ENCODE peak calls at places on chromosomes 12 and 14, in eight cellular contexts. B is EL, K is Panc1, V is B cell, S is BJ, W is D341Med, F is fibroblast of the aortic adventitia, C is Kasumi-1. H is an unnamed sample.
A peak's percentile ranks its signal among the peaks of the same experiment; 100 is the strongest.

GRCh38 chr12:122860052-122860853 is 25.0 kb downstream of the HIP1R start:
- DNase-seq in B (peak; percentile 75), K (peak; percentile 47), V (peak; percentile 87), S (no peak), W (peak; percentile 89), F (peak; percentile 82), C (peak; percentile 54), H (peak; percentile 97)

GRCh38 chr14:74380172-74380571 is 31.9 kb downstream of the VRTN start:
- DNase-seq in B (no peak), K (no peak), V (no peak), S (no peak), W (no peak), F (no peak), C (no peak), H (no peak)

GRCh38 chr12:131894981-131895639 is 688 bp downstream of the ULK1 start:
- DNase-seq in B (no peak), K (no peak), V (peak; percentile 63), S (no peak), W (peak; percentile 50), F (no peak), C (no peak), H (peak; percentile 39)

GRCh38 chr14:105805701-105806100 is 279.3 kb downstream of the TMEM121 start:
- DNase-seq in B (no peak), K (no peak), V (no peak), S (no peak), W (no peak), F (no peak), C (no peak), H (no peak)

GRCh38 chr14:68814376-68815287 is 21.8 kb upstream of the ZFP36L1 start:
- DNase-seq in B (peak; percentile 69), K (no peak), V (peak; percentile 83), S (no peak), W (no peak), F (peak; percentile 67), C (peak; percentile 62), H (no peak)

GRCh38 chr12:80044694-80045046 is 54.7 kb upstream of the OTOGL start:
- DNase-seq in B (peak; percentile 91), K (no peak), V (no peak), S (peak; percentile 80), W (no peak), F (peak; percentile 92), C (no peak), H (no peak)

GRCh38 chr14:37559386-37559785 is 35.7 kb downstream of the FOXA1 start:
- DNase-seq in B (no peak), K (no peak), V (no peak), S (no peak), W (no peak), F (no peak), C (no peak), H (no peak)

GRCh38 chr12:99495797-99496196 is 151.8 kb upstream of the GARIN6 start:
- DNase-seq in B (no peak), K (no peak), V (no peak), S (no peak), W (no peak), F (no peak), C (no peak), H (no peak)

GRCh38 chr12:107356266-107356936 is 263.1 kb upstream of the CRY1 start:
- DNase-seq in B (peak; percentile 76), K (no peak), V (no peak), S (no peak), W (no peak), F (peak; percentile 93), C (no peak), H (no peak)

GRCh38 chr12:116143883-116144266 is 133.6 kb downstream of the MED13L start:
- DNase-seq in B (peak; percentile 77), K (no peak), V (no peak), S (no peak), W (no peak), F (peak; percentile 65), C (no peak), H (no peak)

GRCh38 chr12:95117178-95117599 is 43.8 kb upstream of the NR2C1 start:
- DNase-seq in B (peak; percentile 76), K (no peak), V (peak; percentile 48), S (no peak), W (peak; percentile 61), F (peak; percentile 87), C (peak; percentile 80), H (peak; percentile 36)

GRCh38 chr12:122371475-122372045 is 50.9 kb downstream of the CLIP1 start:
- DNase-seq in B (no peak), K (no peak), V (no peak), S (no peak), W (no peak), F (no peak), C (no peak), H (no peak)

GRCh38 chr14:21068521-21069387 is 1.4 kb upstream of the ARHGEF40 start:
- DNase-seq in B (peak; percentile 67), K (no peak), V (peak; percentile 82), S (no peak), W (peak; percentile 80), F (peak; percentile 69), C (peak; percentile 76), H (no peak)

GRCh38 chr12:104975621-104976343 is 10.3 kb upstream of the NOPCHAP1 start:
- DNase-seq in B (peak; percentile 81), K (no peak), V (no peak), S (no peak), W (no peak), F (peak; percentile 42), C (no peak), H (no peak)

GRCh38 chr14:76104802-76105355 is 46.8 kb upstream of the GPATCH2L start:
- DNase-seq in B (no peak), K (no peak), V (no peak), S (no peak), W (no peak), F (no peak), C (no peak), H (no peak)

GRCh38 chr12:53804429-53804828 is 52.6 kb upstream of the CISTR start:
- DNase-seq in B (no peak), K (no peak), V (no peak), S (no peak), W (no peak), F (no peak), C (no peak), H (no peak)

GRCh38 chr12:30417697-30418231 is 277.9 kb downstream of the IPO8 start:
- DNase-seq in B (peak; percentile 86), K (peak; percentile 96), V (no peak), S (no peak), W (no peak), F (peak; percentile 92), C (no peak), H (no peak)

GRCh38 chr14:22202313-22202712 is 386.7 kb downstream of the DAD1 start:
- DNase-seq in B (no peak), K (no peak), V (no peak), S (no peak), W (no peak), F (no peak), C (no peak), H (no peak)

GRCh38 chr14:54737132-54737711 is 165.4 kb downstream of the GCH1 start:
- DNase-seq in B (peak; percentile 70), K (no peak), V (no peak), S (peak; percentile 15), W (no peak), F (peak; percentile 61), C (no peak), H (no peak)

GRCh38 chr12:120109570-120110267 is 6.8 kb downstream of the RAB35 start:
- DNase-seq in B (no peak), K (no peak), V (no peak), S (no peak), W (no peak), F (no peak), C (no peak), H (no peak)

GRCh38 chr14:104421401-104421821 is 158.2 kb upstream of the C14orf180 start:
- DNase-seq in B (no peak), K (no peak), V (no peak), S (no peak), W (peak; percentile 15), F (no peak), C (no peak), H (no peak)

GRCh38 chr12:125140239-125140917 is 75.1 kb downstream of the AACS start:
- DNase-seq in B (no peak), K (no peak), V (no peak), S (no peak), W (no peak), F (no peak), C (no peak), H (no peak)

GRCh38 chr12:21451529-21451928 is 14.1 kb downstream of the PYROXD1 start:
- DNase-seq in B (peak; percentile 63), K (no peak), V (no peak), S (no peak), W (no peak), F (peak; percentile 9), C (no peak), H (no peak)

GRCh38 chr12:102406033-102406584 is 74.3 kb downstream of the IGF1 start:
- DNase-seq in B (no peak), K (no peak), V (no peak), S (no peak), W (peak; percentile 81), F (peak; percentile 6), C (no peak), H (no peak)